ENCODE peak calls at places on chromosomes 6 and 20, in eight cellular contexts. One of them, this sample, is unnamed.
A peak's percentile ranks its signal among the peaks of the same experiment; 100 is the strongest.

GRCh38 chr6:89353118-89353556 is 615 bp upstream of the UBE2J1 start:
- DNase-seq in hepatic stellate cell: no peak
- DNase-seq in myocyte: no peak
- DNase-seq in fibroblast of lung: no peak
- DNase-seq in cardiac fibroblast: no peak
- DNase-seq in prostate gland: no peak
- DNase-seq in stimulated activated CD8-positive, alpha-beta memory T cell treated with anti-CD3 and anti-CD28 coated beads, Interleukin-4, amount 100 ng/mL, for 1 hour: no peak
- DNase-seq in stimulated activated CD4-positive, alpha-beta T cell treated with anti-CD3 and anti-CD28 coated beads, Interleukin-4, amount 100 ng/mL, for 48 hours: peak; percentile 13
- DNase-seq in this sample: no peak

GRCh38 chr6:8435845-8436168 is 462 bp upstream of the SLC35B3 start:
- DNase-seq in hepatic stellate cell: no peak
- DNase-seq in myocyte: no peak
- DNase-seq in fibroblast of lung: no peak
- DNase-seq in cardiac fibroblast: no peak
- DNase-seq in prostate gland: no peak
- DNase-seq in stimulated activated CD8-positive, alpha-beta memory T cell treated with anti-CD3 and anti-CD28 coated beads, Interleukin-4, amount 100 ng/mL, for 1 hour: no peak
- DNase-seq in stimulated activated CD4-positive, alpha-beta T cell treated with anti-CD3 and anti-CD28 coated beads, Interleukin-4, amount 100 ng/mL, for 48 hours: no peak
- DNase-seq in this sample: no peak

GRCh38 chr6:118743744-118744143 is 92.4 kb upstream of the CEP85L start:
- DNase-seq in hepatic stellate cell: no peak
- DNase-seq in myocyte: peak; percentile 39
- DNase-seq in fibroblast of lung: peak; percentile 78
- DNase-seq in cardiac fibroblast: no peak
- DNase-seq in prostate gland: no peak
- DNase-seq in stimulated activated CD8-positive, alpha-beta memory T cell treated with anti-CD3 and anti-CD28 coated beads, Interleukin-4, amount 100 ng/mL, for 1 hour: no peak
- DNase-seq in stimulated activated CD4-positive, alpha-beta T cell treated with anti-CD3 and anti-CD28 coated beads, Interleukin-4, amount 100 ng/mL, for 48 hours: no peak
- DNase-seq in this sample: no peak

GRCh38 chr20:17449039-17449438 is 82.1 kb downstream of the BFSP1 start:
- DNase-seq in hepatic stellate cell: no peak
- DNase-seq in myocyte: peak; percentile 35
- DNase-seq in fibroblast of lung: no peak
- DNase-seq in cardiac fibroblast: no peak
- DNase-seq in prostate gland: no peak
- DNase-seq in stimulated activated CD8-positive, alpha-beta memory T cell treated with anti-CD3 and anti-CD28 coated beads, Interleukin-4, amount 100 ng/mL, for 1 hour: no peak
- DNase-seq in stimulated activated CD4-positive, alpha-beta T cell treated with anti-CD3 and anti-CD28 coated beads, Interleukin-4, amount 100 ng/mL, for 48 hours: no peak
- DNase-seq in this sample: no peak

GRCh38 chr6:56226946-56227879 is 20.2 kb downstream of the COL21A1 start:
- DNase-seq in hepatic stellate cell: no peak
- DNase-seq in myocyte: peak; percentile 55
- DNase-seq in fibroblast of lung: peak; percentile 93
- DNase-seq in cardiac fibroblast: peak; percentile 69
- DNase-seq in prostate gland: no peak
- DNase-seq in stimulated activated CD8-positive, alpha-beta memory T cell treated with anti-CD3 and anti-CD28 coated beads, Interleukin-4, amount 100 ng/mL, for 1 hour: no peak
- DNase-seq in stimulated activated CD4-positive, alpha-beta T cell treated with anti-CD3 and anti-CD28 coated beads, Interleukin-4, amount 100 ng/mL, for 48 hours: no peak
- DNase-seq in this sample: no peak

GRCh38 chr6:17059022-17059421 is 42.8 kb upstream of the STMND1 start:
- DNase-seq in hepatic stellate cell: peak; percentile 32
- DNase-seq in myocyte: no peak
- DNase-seq in fibroblast of lung: no peak
- DNase-seq in cardiac fibroblast: no peak
- DNase-seq in prostate gland: no peak
- DNase-seq in stimulated activated CD8-positive, alpha-beta memory T cell treated with anti-CD3 and anti-CD28 coated beads, Interleukin-4, amount 100 ng/mL, for 1 hour: no peak
- DNase-seq in stimulated activated CD4-positive, alpha-beta T cell treated with anti-CD3 and anti-CD28 coated beads, Interleukin-4, amount 100 ng/mL, for 48 hours: no peak
- DNase-seq in this sample: no peak

GRCh38 chr20:32208499-32209154 is 947 bp downstream of the POFUT1 start:
- DNase-seq in hepatic stellate cell: no peak
- DNase-seq in myocyte: no peak
- DNase-seq in fibroblast of lung: no peak
- DNase-seq in cardiac fibroblast: no peak
- DNase-seq in prostate gland: no peak
- DNase-seq in stimulated activated CD8-positive, alpha-beta memory T cell treated with anti-CD3 and anti-CD28 coated beads, Interleukin-4, amount 100 ng/mL, for 1 hour: no peak
- DNase-seq in stimulated activated CD4-positive, alpha-beta T cell treated with anti-CD3 and anti-CD28 coated beads, Interleukin-4, amount 100 ng/mL, for 48 hours: no peak
- DNase-seq in this sample: no peak

GRCh38 chr20:45117581-45117980 is 2.6 kb upstream of the WFDC5 start:
- DNase-seq in hepatic stellate cell: no peak
- DNase-seq in myocyte: no peak
- DNase-seq in fibroblast of lung: no peak
- DNase-seq in cardiac fibroblast: no peak
- DNase-seq in prostate gland: no peak
- DNase-seq in stimulated activated CD8-positive, alpha-beta memory T cell treated with anti-CD3 and anti-CD28 coated beads, Interleukin-4, amount 100 ng/mL, for 1 hour: no peak
- DNase-seq in stimulated activated CD4-positive, alpha-beta T cell treated with anti-CD3 and anti-CD28 coated beads, Interleukin-4, amount 100 ng/mL, for 48 hours: no peak
- DNase-seq in this sample: no peak

GRCh38 chr20:5784735-5785134 is 34.5 kb downstream of the SHLD1 start:
- DNase-seq in hepatic stellate cell: no peak
- DNase-seq in myocyte: no peak
- DNase-seq in fibroblast of lung: no peak
- DNase-seq in cardiac fibroblast: no peak
- DNase-seq in prostate gland: peak; percentile 34
- DNase-seq in stimulated activated CD8-positive, alpha-beta memory T cell treated with anti-CD3 and anti-CD28 coated beads, Interleukin-4, amount 100 ng/mL, for 1 hour: no peak
- DNase-seq in stimulated activated CD4-positive, alpha-beta T cell treated with anti-CD3 and anti-CD28 coated beads, Interleukin-4, amount 100 ng/mL, for 48 hours: no peak
- DNase-seq in this sample: no peak

GRCh38 chr20:3818155-3819151 is 1.9 kb upstream of the AP5S1 start:
- DNase-seq in hepatic stellate cell: peak; percentile 85
- DNase-seq in myocyte: peak; percentile 96
- DNase-seq in fibroblast of lung: peak; percentile 82
- DNase-seq in cardiac fibroblast: peak; percentile 86
- DNase-seq in prostate gland: peak; percentile 64
- DNase-seq in stimulated activated CD8-positive, alpha-beta memory T cell treated with anti-CD3 and anti-CD28 coated beads, Interleukin-4, amount 100 ng/mL, for 1 hour: no peak
- DNase-seq in stimulated activated CD4-positive, alpha-beta T cell treated with anti-CD3 and anti-CD28 coated beads, Interleukin-4, amount 100 ng/mL, for 48 hours: no peak
- DNase-seq in this sample: no peak

GRCh38 chr20:57747889-57748456 is 38.2 kb upstream of the PMEPA1 start:
- DNase-seq in hepatic stellate cell: no peak
- DNase-seq in myocyte: no peak
- DNase-seq in fibroblast of lung: no peak
- DNase-seq in cardiac fibroblast: no peak
- DNase-seq in prostate gland: no peak
- DNase-seq in stimulated activated CD8-positive, alpha-beta memory T cell treated with anti-CD3 and anti-CD28 coated beads, Interleukin-4, amount 100 ng/mL, for 1 hour: no peak
- DNase-seq in stimulated activated CD4-positive, alpha-beta T cell treated with anti-CD3 and anti-CD28 coated beads, Interleukin-4, amount 100 ng/mL, for 48 hours: no peak
- DNase-seq in this sample: no peak